ENCODE peak calls at places on chromosome 2, in ten cellular contexts. U, Y, X, D, I, J, L, K, A and S are unnamed samples.

GRCh38 chr2:48600204-48600813 is 17.3 kb upstream of the GTF2A1L start:
- DNase-seq in K (no peak), D (no peak), Y (peak; percentile 35), A (no peak), I (no peak), X (no peak), J (no peak), L (no peak), U (no peak), S (no peak)

GRCh38 chr2:68452168-68452890 is 14.8 kb downstream of the FBXO48 start:
- DNase-seq in I (no peak), U (no peak), K (no peak), A (no peak), X (no peak), D (no peak), J (no peak), L (no peak), Y (no peak), S (no peak)

GRCh38 chr2:227407601-227408089 is 19.9 kb upstream of the SCYGR1 start:
- DNase-seq in I (peak; percentile 48), A (no peak), Y (no peak), D (no peak), U (no peak), K (peak; percentile 24), X (peak; percentile 31), L (peak; percentile 22), J (peak; percentile 62), S (no peak)

GRCh38 chr2:165406053-165406628 is 63.4 kb upstream of the CSRNP3 start:
- DNase-seq in I (no peak), Y (peak; percentile 8), X (no peak), U (no peak), J (no peak), K (no peak), L (no peak), D (no peak), A (no peak), S (no peak)

GRCh38 chr2:96556441-96557330 is 20.1 kb downstream of the ARID5A start:
- DNase-seq in Y (no peak), A (no peak), X (no peak), K (no peak), D (no peak), J (peak; percentile 56), U (no peak), I (no peak), L (no peak), S (no peak)

GRCh38 chr2:10028988-10029874 is 14.1 kb upstream of the KLF11 start:
- DNase-seq in L (peak; percentile 85), X (no peak), K (peak; percentile 88), J (peak; percentile 55), Y (no peak), A (no peak), U (no peak), I (no peak), D (peak; percentile 63), S (no peak)

GRCh38 chr2:223897669-223898314 is 47.3 kb downstream of the WDFY1 start:
- DNase-seq in J (no peak), A (no peak), K (no peak), D (no peak), Y (no peak), U (no peak), X (no peak), I (no peak), L (no peak), S (no peak)

GRCh38 chr2:109062558-109063325 is 66.3 kb upstream of the SH3RF3 start:
- DNase-seq in K (no peak), D (no peak), A (no peak), Y (no peak), X (no peak), L (no peak), U (no peak), J (no peak), I (no peak), S (no peak)

GRCh38 chr2:138239902-138240595 is 261.5 kb upstream of the SPOPL start:
- DNase-seq in U (no peak), D (no peak), A (no peak), J (no peak), X (no peak), I (no peak), K (no peak), L (no peak), Y (no peak), S (no peak)

GRCh38 chr2:159071190-159071915 is 102.9 kb downstream of the TANC1 start:
- DNase-seq in K (no peak), Y (no peak), D (no peak), I (no peak), A (no peak), J (no peak), U (no peak), L (no peak), X (no peak), S (no peak)

GRCh38 chr2:71609029-71609428 is 155.7 kb downstream of the DYSF start:
- DNase-seq in K (no peak), Y (no peak), X (no peak), D (no peak), J (peak; percentile 1), I (peak; percentile 9), U (no peak), L (peak; percentile 3), A (no peak), S (peak; percentile 24)

GRCh38 chr2:49490710-49491109 is 336.4 kb upstream of the FSHR start:
- DNase-seq in Y (peak; percentile 12), K (peak; percentile 62), J (no peak), I (no peak), X (no peak), L (no peak), D (peak; percentile 46), U (no peak), A (no peak), S (no peak)

GRCh38 chr2:239762742-239763269 is 262.3 kb downstream of the NDUFA10 start:
- DNase-seq in I (no peak), A (peak; percentile 19), U (no peak), J (no peak), X (no peak), K (no peak), L (no peak), D (no peak), Y (no peak), S (peak; percentile 30)

GRCh38 chr2:235719146-235719942 is 225.5 kb downstream of the AGAP1 start:
- DNase-seq in J (no peak), Y (no peak), A (no peak), D (no peak), I (no peak), L (no peak), U (no peak), X (no peak), K (no peak), S (no peak)

GRCh38 chr2:24259316-24259715 is 84.5 kb downstream of the FAM228A start:
- DNase-seq in A (no peak), K (no peak), L (no peak), I (no peak), U (no peak), J (no peak), Y (no peak), D (no peak), X (no peak), S (no peak)

GRCh38 chr2:204024503-204024902 is 87.9 kb downstream of the ICOS start:
- DNase-seq in D (no peak), K (peak; percentile 17), J (no peak), X (no peak), I (no peak), Y (peak; percentile 33), A (no peak), U (no peak), L (no peak), S (no peak)

GRCh38 chr2:241069821-241070281 is 32.2 kb downstream of the MTERF4 start:
- DNase-seq in J (no peak), Y (no peak), K (no peak), U (no peak), L (no peak), I (peak; percentile 15), X (no peak), D (peak; percentile 71), A (no peak), S (no peak)

GRCh38 chr2:165646321-165646801 is 147.7 kb downstream of the GALNT3 start:
- DNase-seq in Y (no peak), J (no peak), K (peak; percentile 9), I (no peak), U (no peak), L (no peak), A (no peak), D (no peak), X (no peak), S (no peak)

GRCh38 chr2:8405334-8405733 is 276.5 kb upstream of the ID2 start:
- DNase-seq in U (no peak), X (no peak), L (no peak), K (no peak), J (no peak), Y (no peak), I (no peak), D (no peak), A (no peak), S (no peak)
- H3K27ac ChIP-seq in U (no peak overlapping the region), X (no peak overlapping the region), L (no peak overlapping the region), K (no peak overlapping the region), J (no peak overlapping the region), Y (no peak overlapping the region), I (no peak overlapping the region), D (no peak overlapping the region), A (no peak overlapping the region), S (no peak overlapping the region)

DNA sequence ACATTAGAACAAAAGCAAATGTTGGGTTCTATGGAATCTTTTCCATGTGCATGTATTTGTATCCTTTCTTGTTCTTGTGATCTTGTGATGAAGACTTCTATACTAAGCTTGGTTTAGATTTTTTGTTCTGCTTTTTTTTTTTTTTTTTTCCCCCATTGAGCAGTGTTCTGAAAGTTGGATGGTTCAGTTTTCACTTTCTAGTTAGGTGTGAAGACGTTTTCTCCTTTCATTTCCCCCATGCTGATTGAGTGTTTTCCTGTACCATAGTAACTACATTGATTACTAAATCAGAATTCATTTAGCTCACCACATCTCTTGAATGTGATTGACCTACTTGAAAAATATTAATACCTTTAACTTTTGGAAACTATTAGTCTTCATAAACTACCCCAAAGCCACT is 34.1 kb downstream of the NOP58 start:
- DNase-seq in D (no peak), X (no peak), A (no peak), L (no peak), I (no peak), K (no peak), Y (no peak), J (no peak), U (no peak), S (no peak)
- H3K27ac ChIP-seq in D (no peak overlapping the region), X (no peak overlapping the region), A (no peak overlapping the region), L (no peak overlapping the region), I (no peak overlapping the region), K (no peak overlapping the region), Y (no peak overlapping the region), J (no peak overlapping the region), U (no peak overlapping the region), S (no peak overlapping the region)

GRCh38 chr2:46337208-46337994 is 40.2 kb downstream of the EPAS1 start:
- DNase-seq in U (no peak), K (peak; percentile 27), J (no peak), Y (no peak), I (peak; percentile 66), A (no peak), D (no peak), X (no peak), L (no peak), S (no peak)
- H3K27ac ChIP-seq in U (no peak overlapping the region), K (peak overlapping the region; percentile 98), J (peak overlapping the region; percentile 79), Y (no peak overlapping the region), I (peak overlapping the region; percentile 71), A (peak overlapping the region; percentile 88), D (peak overlapping the region; percentile 69), X (peak overlapping the region; percentile 86), L (peak overlapping the region; percentile 81), S (no peak overlapping the region)

DNA sequence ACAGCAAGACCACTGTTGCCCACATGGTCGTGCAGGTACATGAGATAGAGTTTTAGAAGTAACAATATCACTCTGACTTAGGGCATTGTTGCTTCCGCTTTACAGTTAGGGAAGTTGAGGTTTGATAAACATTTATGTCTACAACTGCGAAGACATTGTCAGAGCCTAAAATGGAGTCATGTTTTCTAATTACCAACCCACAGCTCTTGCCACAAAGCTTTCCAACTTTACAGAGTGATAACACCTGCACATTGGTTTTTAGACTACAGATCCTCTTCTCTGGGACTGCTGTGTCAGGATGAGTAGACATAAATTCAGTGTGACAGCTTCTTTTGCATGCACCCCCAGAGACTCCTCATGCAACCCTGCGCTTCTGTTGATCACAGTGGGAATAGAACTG is 119.0 kb downstream of the FEZ2 start:
- DNase-seq in D (no peak), L (no peak), X (no peak), A (no peak), U (no peak), I (no peak), K (no peak), Y (no peak), J (no peak), S (no peak)
- H3K27ac ChIP-seq in D (no peak overlapping the region), L (peak overlapping the region; percentile 54), X (peak overlapping the region; percentile 70), A (peak overlapping the region; percentile 70), U (no peak overlapping the region), I (peak overlapping the region; percentile 70), K (no peak overlapping the region), Y (no peak overlapping the region), J (peak overlapping the region; percentile 48), S (peak overlapping the region; percentile 59)